ENCODE peak calls at places on chromosomes 11 and 22, in four cellular contexts. One of them, this sample, is unnamed.

GRCh38 chr11:2581931-2582435 is 117.8 kb downstream of the KCNQ1OT1 start:
- DNase-seq in PC-3: no peak
- DNase-seq in NCI-H2107: no peak
- DNase-seq in effector memory CD8-positive, alpha-beta T cell: no peak
- DNase-seq in this sample: no peak

GRCh38 chr22:48553694-48554308 is 1273.9 kb downstream of the BRD1 start:
- DNase-seq in PC-3: no peak
- DNase-seq in NCI-H2107: no peak
- DNase-seq in effector memory CD8-positive, alpha-beta T cell: no peak
- DNase-seq in this sample: no peak

GRCh38 chr11:93929407-93929806 is 79.0 kb upstream of the VSTM5 start:
- DNase-seq in PC-3: peak
- DNase-seq in NCI-H2107: no peak
- DNase-seq in effector memory CD8-positive, alpha-beta T cell: no peak
- DNase-seq in this sample: no peak

GRCh38 chr11:74709175-74709574 is 22.1 kb downstream of the CHRDL2 start:
- DNase-seq in PC-3: no peak
- DNase-seq in NCI-H2107: no peak
- DNase-seq in effector memory CD8-positive, alpha-beta T cell: no peak
- DNase-seq in this sample: no peak

GRCh38 chr11:75371930-75372876 is 20.7 kb upstream of the ARRB1 start:
- DNase-seq in PC-3: peak
- DNase-seq in NCI-H2107: no peak
- DNase-seq in effector memory CD8-positive, alpha-beta T cell: no peak
- DNase-seq in this sample: no peak

GRCh38 chr11:120556841-120557240 is 45.3 kb downstream of the GRIK4 start:
- DNase-seq in PC-3: no peak
- DNase-seq in NCI-H2107: no peak
- DNase-seq in effector memory CD8-positive, alpha-beta T cell: no peak
- DNase-seq in this sample: no peak

GRCh38 chr11:26527685-26528084 is 44.4 kb downstream of the MUC15 start:
- DNase-seq in PC-3: no peak
- DNase-seq in NCI-H2107: no peak
- DNase-seq in effector memory CD8-positive, alpha-beta T cell: no peak
- DNase-seq in this sample: no peak

GRCh38 chr22:36386900-36387663 is 685 bp downstream of the MYH9 start:
- DNase-seq in PC-3: no peak
- DNase-seq in NCI-H2107: no peak
- DNase-seq in effector memory CD8-positive, alpha-beta T cell: peak
- DNase-seq in this sample: peak

GRCh38 chr11:104256525-104256924 is 92.6 kb upstream of the PDGFD start:
- DNase-seq in PC-3: peak
- DNase-seq in NCI-H2107: no peak
- DNase-seq in effector memory CD8-positive, alpha-beta T cell: no peak
- DNase-seq in this sample: no peak

GRCh38 chr11:75663808-75664207 is 5.0 kb downstream of the MAP6 start:
- DNase-seq in PC-3: no peak
- DNase-seq in NCI-H2107: no peak
- DNase-seq in effector memory CD8-positive, alpha-beta T cell: no peak
- DNase-seq in this sample: no peak

GRCh38 chr11:134071306-134071705 is 2.4 kb downstream of the JAM3 start:
- DNase-seq in PC-3: no peak
- DNase-seq in NCI-H2107: peak
- DNase-seq in effector memory CD8-positive, alpha-beta T cell: no peak
- DNase-seq in this sample: no peak

GRCh38 chr11:134858783-134859480 is 446.9 kb upstream of the B3GAT1 start:
- DNase-seq in PC-3: no peak
- DNase-seq in NCI-H2107: no peak
- DNase-seq in effector memory CD8-positive, alpha-beta T cell: no peak
- DNase-seq in this sample: no peak

GRCh38 chr11:105790841-105791240 is 181.0 kb downstream of the GRIA4 start:
- DNase-seq in PC-3: no peak
- DNase-seq in NCI-H2107: no peak
- DNase-seq in effector memory CD8-positive, alpha-beta T cell: no peak
- DNase-seq in this sample: no peak

GRCh38 chr11:18770479-18771125 is 21.0 kb downstream of the PTPN5 start:
- DNase-seq in PC-3: no peak
- DNase-seq in NCI-H2107: no peak
- DNase-seq in effector memory CD8-positive, alpha-beta T cell: no peak
- DNase-seq in this sample: no peak

GRCh38 chr11:127800989-127801688 is 786.2 kb downstream of the ETS1 start:
- DNase-seq in PC-3: no peak
- DNase-seq in NCI-H2107: no peak
- DNase-seq in effector memory CD8-positive, alpha-beta T cell: no peak
- DNase-seq in this sample: no peak

GRCh38 chr11:65571940-65572339 is 398 bp upstream of the FAM89B start:
- DNase-seq in PC-3: peak
- DNase-seq in NCI-H2107: no peak
- DNase-seq in effector memory CD8-positive, alpha-beta T cell: no peak
- DNase-seq in this sample: no peak

GRCh38 chr22:49090061-49090852 is 737.4 kb downstream of the BRD1 start:
- DNase-seq in PC-3: no peak
- DNase-seq in NCI-H2107: no peak
- DNase-seq in effector memory CD8-positive, alpha-beta T cell: no peak
- DNase-seq in this sample: no peak